ENCODE peak calls at places on chromosomes 1 and 21, in nine cellular contexts. B is left ventricle myocardium inferior, Y is thoracic aorta, O is mammary epithelial cell, T is fibroblast of pulmonary artery, H is NB4, A is tibial nerve, K is GM10248, X is suprapubic skin. N is an unnamed sample.

GRCh38 chr21:46212721-46213484 is 15.7 kb downstream of the LSS start:
- DNase-seq in B (no peak), Y (no peak), O (no peak), T (no peak), H (no peak), A (no peak), K (no peak), X (peak; percentile 69), N (peak; percentile 70)

GRCh38 chr1:97886199-97886598 is 34.6 kb downstream of the DPYD start:
- DNase-seq in B (no peak), Y (no peak), O (no peak), T (no peak), H (no peak), A (no peak), K (no peak), X (no peak), N (no peak)

GRCh38 chr1:232139444-232139843 is 490.5 kb downstream of the SIPA1L2 start:
- DNase-seq in B (no peak), Y (no peak), O (no peak), T (no peak), H (no peak), A (no peak), K (no peak), X (no peak), N (no peak)

GRCh38 chr1:151147132-151147503 is 687 bp upstream of the SEMA6C start:
- DNase-seq in B (no peak), Y (no peak), O (peak; percentile 48), T (peak; percentile 61), H (no peak), A (no peak), K (no peak), X (no peak), N (no peak)

GRCh38 chr21:16102113-16102512 is 372.3 kb downstream of the USP25 start:
- DNase-seq in B (no peak), Y (no peak), O (no peak), T (peak; percentile 49), H (no peak), A (no peak), K (no peak), X (no peak), N (no peak)

GRCh38 chr1:22216210-22216883 is 73.5 kb upstream of the WNT4 start:
- DNase-seq in B (no peak), Y (no peak), O (no peak), T (no peak), H (no peak), A (no peak), K (no peak), X (no peak), N (no peak)

GRCh38 chr1:231523816-231524215 is 4.7 kb upstream of the TSNAX start:
- DNase-seq in B (no peak), Y (no peak), O (no peak), T (no peak), H (peak; percentile 89), A (no peak), K (no peak), X (no peak), N (no peak)

GRCh38 chr1:41360074-41361027 is 883 bp upstream of the FOXO6 start:
- DNase-seq in B (no peak), Y (no peak), O (no peak), T (no peak), H (no peak), A (no peak), K (no peak), X (peak; percentile 57), N (no peak)

GRCh38 chr1:153357076-153357852 is 390 bp upstream of the S100A9 start:
- DNase-seq in B (peak; percentile 65), Y (no peak), O (peak; percentile 79), T (no peak), H (peak; percentile 76), A (peak; percentile 46), K (peak; percentile 14), X (no peak), N (peak; percentile 69)

GRCh38 chr1:175683491-175684175 is 59.8 kb downstream of the TNR start:
- DNase-seq in B (no peak), Y (no peak), O (no peak), T (no peak), H (no peak), A (no peak), K (no peak), X (no peak), N (no peak)

GRCh38 chr1:93703649-93704048 is 22.0 kb upstream of the BCAR3 start:
- DNase-seq in B (no peak), Y (no peak), O (peak; percentile 64), T (no peak), H (no peak), A (no peak), K (no peak), X (no peak), N (no peak)

GRCh38 chr1:168960595-168960994 is 145.9 kb upstream of the ATP1B1 start:
- DNase-seq in B (no peak), Y (no peak), O (no peak), T (peak; percentile 43), H (no peak), A (no peak), K (no peak), X (no peak), N (no peak)

GRCh38 chr1:160720366-160720765 is 8.7 kb upstream of the CD48 start:
- DNase-seq in B (no peak), Y (no peak), O (no peak), T (no peak), H (no peak), A (no peak), K (no peak), X (no peak), N (no peak)

GRCh38 chr21:31945576-31945975 is 72.8 kb downstream of the HUNK start:
- DNase-seq in B (no peak), Y (no peak), O (no peak), T (no peak), H (no peak), A (no peak), K (no peak), X (no peak), N (no peak)

GRCh38 chr1:1388078-1388472 is 11.1 kb downstream of the CCNL2 start:
- DNase-seq in B (no peak), Y (no peak), O (no peak), T (no peak), H (no peak), A (no peak), K (no peak), X (no peak), N (no peak)

GRCh38 chr1:66684353-66684752 is 67.9 kb upstream of the DYNLT5 start:
- DNase-seq in B (no peak), Y (no peak), O (no peak), T (no peak), H (no peak), A (no peak), K (no peak), X (no peak), N (no peak)

DNA sequence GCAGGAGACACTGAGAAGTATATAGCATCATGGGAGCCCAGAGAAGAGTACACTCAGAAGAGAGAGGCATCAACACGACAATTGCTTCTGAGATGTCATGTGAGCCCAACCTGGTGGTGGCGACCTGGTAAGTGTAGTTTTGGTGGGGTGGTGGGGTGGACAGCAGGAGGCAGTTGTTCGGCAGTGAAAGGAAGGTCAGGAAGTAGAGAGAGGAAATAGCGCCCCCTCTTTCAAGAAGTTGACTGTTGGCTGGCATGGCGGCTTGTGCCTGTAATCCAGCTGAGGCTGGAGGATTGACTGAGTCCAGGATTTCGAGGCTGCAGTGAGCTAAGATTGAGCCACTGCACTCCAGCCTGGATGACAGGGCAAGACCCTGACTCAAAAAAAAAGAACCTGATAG is 12.6 kb downstream of the RSPO1 start:
- DNase-seq in B (no peak), Y (no peak), O (no peak), T (no peak), H (no peak), A (no peak), K (no peak), X (no peak), N (no peak)
- TF ChIP-seq CTCF in B (no peak), Y (no peak), O (no peak), T (no peak), H (peak; percentile 9), A (no peak), K (no peak), X (no peak), N (no peak)

DNA sequence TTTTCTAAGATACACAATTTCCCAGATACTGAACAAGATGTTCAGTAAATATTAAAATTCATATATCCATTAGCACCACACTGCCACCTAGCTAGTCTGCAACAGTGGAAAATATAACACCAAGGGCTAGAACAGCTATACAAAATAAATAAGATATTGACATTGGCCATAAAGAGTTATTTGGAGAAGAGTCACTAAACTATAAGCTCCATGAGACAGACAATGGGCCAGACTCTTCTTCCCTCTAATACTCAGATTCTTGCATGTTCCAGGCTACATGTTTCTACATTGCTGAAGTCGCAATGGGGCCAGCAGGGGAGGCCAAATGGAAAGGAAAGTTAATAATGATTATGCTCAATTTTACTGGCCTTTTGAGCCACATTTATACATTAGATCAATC is 21.5 kb downstream of the SPATA6 start:
- DNase-seq in B (no peak), Y (no peak), O (no peak), T (peak; percentile 22), H (no peak), A (no peak), K (no peak), X (no peak), N (no peak)
- TF ChIP-seq CTCF in B (peak; percentile 51), Y (no peak), O (peak; percentile 36), T (peak; percentile 49), H (no peak), A (no peak), K (no peak), X (no peak), N (no peak)

DNA sequence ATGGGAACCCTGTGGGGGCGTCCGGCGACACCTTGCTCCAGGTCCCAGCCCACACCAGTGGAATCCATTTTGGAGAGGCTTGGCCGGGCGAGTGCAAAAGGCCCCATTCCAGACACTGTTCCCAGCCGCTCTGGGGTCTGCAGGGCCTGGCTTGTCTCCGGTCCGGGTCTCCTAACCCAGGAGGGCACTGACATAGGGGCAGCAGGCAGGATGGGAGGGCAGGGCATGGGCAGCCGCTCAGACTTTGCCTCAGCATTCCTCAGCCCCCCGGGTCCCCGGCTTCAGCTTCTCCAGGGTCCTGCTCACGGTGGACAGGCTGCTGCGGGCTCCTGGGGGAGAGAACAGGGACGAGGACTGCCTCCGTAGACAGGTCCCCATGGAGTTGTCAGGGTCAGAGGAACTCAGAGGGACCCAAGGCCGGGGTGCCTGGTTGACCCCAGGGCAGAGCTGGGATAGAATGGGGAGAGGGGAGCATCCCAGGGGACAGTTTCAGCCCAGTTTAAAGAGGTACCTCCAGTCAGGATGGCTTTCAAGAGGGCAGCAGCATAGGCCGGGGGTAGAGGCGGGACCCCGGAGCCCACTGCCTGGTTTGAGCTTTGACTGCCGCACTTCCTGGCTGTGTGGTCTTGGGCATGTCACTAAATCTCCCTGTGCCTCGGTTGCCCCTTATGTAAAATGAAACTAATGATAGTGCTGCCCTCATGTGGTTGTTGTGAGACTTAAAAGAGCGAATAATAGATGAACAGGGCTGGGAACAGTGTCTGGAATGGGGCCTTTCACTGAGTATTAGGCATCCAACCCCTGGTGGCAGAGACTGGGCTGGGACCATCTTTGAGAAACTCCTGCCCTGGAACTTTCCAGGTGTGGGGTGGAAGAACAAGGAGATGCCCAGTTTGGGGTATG is 3.7 kb downstream of the KNCN start:
- DNase-seq in B (no peak), Y (no peak), O (peak; percentile 35), T (peak; percentile 70), H (peak; percentile 57), A (peak; percentile 50), K (peak; percentile 56), X (no peak), N (no peak)
- TF ChIP-seq CTCF in B (peak; percentile 55), Y (peak; percentile 41), O (peak; percentile 55), T (peak; percentile 58), H (peak; percentile 27), A (peak; percentile 33), K (peak; percentile 44), X (no peak), N (peak; percentile 70)

GRCh38 chr1:111221633-111222286 is 5.8 kb upstream of the CHI3L2 start:
- DNase-seq in B (no peak), Y (no peak), O (no peak), T (no peak), H (peak; percentile 97), A (no peak), K (peak; percentile 69), X (no peak), N (no peak)
- TF ChIP-seq CTCF in B (no peak), Y (no peak), O (no peak), T (no peak), H (no peak), A (no peak), K (no peak), X (no peak), N (no peak)

N was measured in type B pancreatic cell.